ENCODE peak calls at places on chromosomes 6 and 20, in ten cellular contexts. E is HCT116, V is stomach, J is spleen, Y is K562, H is H1, P is GM12878, S is sigmoid colon, F is transverse colon, T is breast epithelium. K is an unnamed sample.
A peak's percentile ranks its signal among the peaks of the same experiment; 100 is the strongest.

GRCh38 chr6:51569594-51569993 is 517.8 kb downstream of the PKHD1 start:
- DNase-seq in Y (no peak), V (no peak), S (no peak), E (no peak), P (no peak), H (no peak), F (no peak), T (no peak), J (no peak), K (no peak)

GRCh38 chr20:33999025-33999629 is 5.4 kb downstream of the RALY start:
- DNase-seq in E (no peak), F (no peak), Y (no peak), V (no peak), H (no peak), P (no peak), T (no peak), S (no peak), J (no peak), K (no peak)

GRCh38 chr20:41145821-41146620 is 8.7 kb downstream of the PLCG1 start:
- DNase-seq in S (peak; percentile 74), J (peak; percentile 78), T (no peak), E (no peak), V (peak; percentile 44), Y (no peak), F (no peak), H (no peak), P (no peak), K (no peak)

GRCh38 chr6:90184334-90185298 is 112.0 kb downstream of the BACH2 start:
- DNase-seq in H (no peak), E (peak; percentile 15), J (no peak), S (no peak), V (peak; percentile 63), F (no peak), Y (peak; percentile 79), T (no peak), P (no peak), K (no peak)

GRCh38 chr20:10221022-10221421 is 2.4 kb downstream of the SNAP25 start:
- DNase-seq in E (no peak), H (no peak), V (no peak), P (no peak), S (no peak), Y (no peak), T (no peak), J (no peak), F (no peak), K (no peak)

GRCh38 chr6:167350322-167350721 is 25.4 kb downstream of the TTLL2 start:
- DNase-seq in P (no peak), V (no peak), T (no peak), Y (no peak), H (no peak), F (no peak), S (no peak), J (peak; percentile 76), E (no peak), K (no peak)

GRCh38 chr6:108966855-108967755 is 118.9 kb downstream of the ARMC2 start:
- DNase-seq in J (peak; percentile 76), T (no peak), F (no peak), V (peak; percentile 41), Y (peak; percentile 24), H (no peak), P (no peak), E (peak; percentile 7), S (no peak), K (no peak)

GRCh38 chr6:148240463-148240845 is 102.2 kb upstream of the SASH1 start:
- DNase-seq in H (no peak), Y (no peak), S (no peak), V (no peak), E (no peak), J (no peak), T (no peak), P (no peak), F (no peak), K (no peak)

GRCh38 chr6:1378224-1379025 is 11.0 kb upstream of the FOXF2 start:
- DNase-seq in Y (no peak), T (no peak), H (no peak), F (no peak), E (no peak), P (no peak), S (no peak), J (no peak), V (no peak), K (peak; percentile 69)

GRCh38 chr6:21164768-21165326 is 428.7 kb upstream of the SOX4 start:
- DNase-seq in J (no peak), S (no peak), E (peak; percentile 2), P (no peak), Y (no peak), V (no peak), T (no peak), F (no peak), H (no peak), K (no peak)

GRCh38 chr6:27161946-27162603 is 85.4 kb upstream of the PRSS16 start:
- DNase-seq in P (no peak), T (no peak), F (no peak), Y (peak; percentile 86), H (peak; percentile 62), S (no peak), V (no peak), J (no peak), E (peak; percentile 62), K (no peak)

GRCh38 chr6:157242791-157243190 is 80.5 kb downstream of the TMEM242 start:
- DNase-seq in Y (no peak), T (no peak), E (no peak), J (peak; percentile 38), H (no peak), P (no peak), F (no peak), S (no peak), V (no peak), K (no peak)

GRCh38 chr6:95143408-95144180 is 433.7 kb upstream of the MANEA start:
- DNase-seq in J (no peak), V (no peak), H (no peak), F (no peak), P (no peak), E (no peak), S (no peak), Y (no peak), T (no peak), K (no peak)

GRCh38 chr20:19067986-19068385 is 144.5 kb upstream of the SLC24A3 start:
- DNase-seq in T (no peak), P (no peak), Y (no peak), E (no peak), H (no peak), S (no peak), F (no peak), J (no peak), V (no peak), K (peak; percentile 49)

GRCh38 chr6:127576874-127577273 is at the start of gene C6orf58:
- DNase-seq in H (no peak), J (no peak), S (no peak), E (no peak), F (no peak), T (no peak), Y (no peak), P (no peak), V (no peak), K (no peak)

GRCh38 chr6:107539409-107539808 is 49.5 kb downstream of the SOBP start:
- DNase-seq in Y (peak; percentile 9), E (no peak), P (no peak), S (no peak), H (no peak), J (no peak), V (no peak), T (no peak), F (no peak), K (no peak)

GRCh38 chr6:16130932-16131387 is 2.1 kb downstream of the MYLIP start:
- DNase-seq in S (no peak), E (no peak), F (peak; percentile 73), J (no peak), H (no peak), T (no peak), Y (peak; percentile 91), V (peak; percentile 49), P (peak; percentile 61), K (no peak)

GRCh38 chr6:140371360-140371870 is 997.0 kb upstream of the CITED2 start:
- DNase-seq in V (no peak), Y (no peak), F (no peak), J (no peak), E (no peak), P (no peak), H (no peak), T (no peak), S (no peak), K (no peak)

GRCh38 chr6:44043479-44044153 is 83.6 kb downstream of the MRPL14 start:
- DNase-seq in J (peak; percentile 40), T (no peak), Y (peak; percentile 85), S (no peak), E (no peak), H (no peak), F (no peak), P (no peak), V (no peak), K (no peak)

DNA sequence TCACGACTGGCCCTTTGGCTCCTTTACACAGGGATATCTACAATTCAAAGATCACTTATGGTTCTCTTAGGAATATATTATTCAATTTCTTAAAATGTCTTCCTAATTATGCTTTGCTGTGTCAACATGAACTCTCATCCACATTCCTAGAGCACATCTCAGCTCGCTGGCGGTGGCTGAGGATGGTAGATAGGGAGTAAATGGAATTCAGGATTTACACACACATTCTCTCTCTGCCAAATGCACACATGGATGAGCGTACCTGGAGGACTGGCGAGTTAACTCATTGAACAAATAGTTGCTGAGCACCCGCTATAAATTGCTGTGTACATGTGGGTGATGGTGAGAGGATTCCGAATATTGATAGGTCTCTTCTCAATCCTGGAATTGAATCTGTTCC is 4.8 kb upstream of the MRPS10 start:
- DNase-seq in V (no peak), J (no peak), E (no peak), T (no peak), F (no peak), P (no peak), H (no peak), S (no peak), Y (no peak), K (no peak)
- TF ChIP-seq POLR2A in V (no peak), J (no peak), E (no peak), T (no peak), F (no peak), P (no peak), H (no peak), S (no peak), Y (no peak), K (no peak)

GRCh38 chr6:34819571-34820480 is 27.9 kb downstream of the BLTP3A start:
- DNase-seq in H (no peak), S (no peak), V (no peak), J (no peak), T (no peak), E (no peak), Y (peak; percentile 44), F (no peak), P (no peak), K (no peak)
- H3K27ac ChIP-seq in H (no peak overlapping the region), S (no peak overlapping the region), V (no peak overlapping the region), J (no peak overlapping the region), T (no peak overlapping the region), E (no peak overlapping the region), Y (peak overlapping the region; percentile 42), F (no peak overlapping the region), P (no peak overlapping the region), K (no peak overlapping the region)

GRCh38 chr6:13710552-13711383 is 867 bp downstream of the RANBP9 start:
- DNase-seq in J (peak; percentile 93), E (no peak), P (no peak), F (peak; percentile 66), S (no peak), H (peak; percentile 72), V (peak; percentile 60), T (peak; percentile 53), Y (peak; percentile 74), K (no peak)
- TF ChIP-seq POLR2AphosphoS5 in J (peak; percentile 61), E (no peak), P (no peak), F (peak; percentile 73), S (peak; percentile 27), H (no peak), V (peak; percentile 21), T (no peak), Y (no peak), K (peak; percentile 10)

GRCh38 chr20:48745330-48745729 is 82.5 kb downstream of the PREX1 start:
- DNase-seq in Y (no peak), P (no peak), V (no peak), H (no peak), E (no peak), T (no peak), S (no peak), J (no peak), F (no peak), K (no peak)
- TF ChIP-seq POLR2A in Y (no peak), P (no peak), V (no peak), H (no peak), E (no peak), T (no peak), S (no peak), J (no peak), F (no peak), K (no peak)